ENCODE peak calls at places on chromosomes 3 and 15, in six cellular contexts. N is CD8-positive, alpha-beta T cell; D is A549; H is activated effector memory CD4-positive, alpha-beta T cell treated with anti-CD3 and anti-CD28 coated beads, Interleukin-2, amount 50 U/mL, for 16 hours; K is omental fat pad; M is breast epithelium. X is an unnamed sample.
A peak's percentile ranks its signal among the peaks of the same experiment; 100 is the strongest.

GRCh38 chr3:165254812-165255211 is 58.6 kb upstream of the SLITRK3 start:
- DNase-seq in N (no peak), D (peak; percentile 72), H (no peak), K (no peak), M (no peak), X (no peak)

GRCh38 chr3:189276481-189277190 is 104.9 kb downstream of the TPRG1 start:
- DNase-seq in N (no peak), D (no peak), H (no peak), K (no peak), M (peak; percentile 57), X (no peak)

GRCh38 chr15:57427367-57427821 is 51.1 kb downstream of the CGNL1 start:
- DNase-seq in N (no peak), D (peak; percentile 70), H (no peak), K (no peak), M (no peak), X (no peak)

GRCh38 chr3:66113542-66113941 is 74.8 kb upstream of the MAGI1 start:
- DNase-seq in N (no peak), D (no peak), H (no peak), K (no peak), M (no peak), X (no peak)

GRCh38 chr3:10286596-10287295 is 6.0 kb downstream of the GHRL start:
- DNase-seq in N (no peak), D (peak; percentile 72), H (peak; percentile 57), K (no peak), M (no peak), X (no peak)

GRCh38 chr15:43463542-43463941 is 29.4 kb downstream of the TP53BP1 start:
- DNase-seq in N (no peak), D (no peak), H (no peak), K (no peak), M (no peak), X (no peak)

GRCh38 chr3:195140816-195141793 is 129.9 kb downstream of the XXYLT1 start:
- DNase-seq in N (no peak), D (no peak), H (no peak), K (no peak), M (no peak), X (no peak)

GRCh38 chr3:111720681-111721380 is 125.7 kb upstream of the ZBED2 start:
- DNase-seq in N (no peak), D (no peak), H (no peak), K (no peak), M (no peak), X (no peak)

GRCh38 chr3:41693799-41694198 is 268.1 kb downstream of the ULK4 start:
- DNase-seq in N (no peak), D (no peak), H (no peak), K (no peak), M (no peak), X (no peak)

GRCh38 chr15:39598958-39599845 is 18.3 kb downstream of the THBS1 start:
- DNase-seq in N (no peak), D (no peak), H (no peak), K (no peak), M (no peak), X (no peak)

GRCh38 chr15:70142322-70143191 is 44.8 kb upstream of the TLE3 start:
- DNase-seq in N (no peak), D (peak; percentile 27), H (peak; percentile 65), K (no peak), M (no peak), X (no peak)

GRCh38 chr3:16406579-16406978 is 106.9 kb downstream of the RFTN1 start:
- DNase-seq in N (no peak), D (no peak), H (no peak), K (no peak), M (no peak), X (no peak)

GRCh38 chr3:46990573-46991374 is 11.3 kb downstream of the NBEAL2 start:
- DNase-seq in N (no peak), D (no peak), H (no peak), K (peak; percentile 53), M (no peak), X (peak; percentile 64)

GRCh38 chr3:151584603-151585002 is 123.7 kb upstream of the IGSF10 start:
- DNase-seq in N (no peak), D (no peak), H (no peak), K (no peak), M (no peak), X (no peak)

GRCh38 chr3:121748638-121749275 is 784 bp downstream of the GOLGB1 start:
- DNase-seq in N (no peak), D (no peak), H (no peak), K (no peak), M (no peak), X (peak; percentile 84)

GRCh38 chr3:27623085-27623753 is 98.9 kb downstream of the EOMES start:
- DNase-seq in N (no peak), D (peak; percentile 95), H (no peak), K (no peak), M (no peak), X (peak; percentile 47)

GRCh38 chr3:37909067-37909911 is 47.6 kb downstream of the CTDSPL start:
- DNase-seq in N (no peak), D (no peak), H (no peak), K (no peak), M (no peak), X (peak; percentile 20)

GRCh38 chr3:12440927-12441326 is 43.4 kb upstream of the TSEN2 start:
- DNase-seq in N (no peak), D (no peak), H (no peak), K (no peak), M (no peak), X (peak; percentile 84)

GRCh38 chr3:115194461-115194860 is 47.4 kb upstream of the ZBTB20 start:
- DNase-seq in N (no peak), D (no peak), H (no peak), K (no peak), M (no peak), X (no peak)

GRCh38 chr3:53599780-53600179 is 105.4 kb downstream of the CACNA1D start:
- DNase-seq in N (no peak), D (no peak), H (no peak), K (no peak), M (no peak), X (no peak)

GRCh38 chr3:155496206-155496605 is 202.7 kb upstream of the STRIT1 start:
- DNase-seq in N (no peak), D (no peak), H (no peak), K (no peak), M (no peak), X (no peak)

GRCh38 chr3:71573181-71573580 is 10.3 kb downstream of the FOXP1 start:
- DNase-seq in N (no peak), D (no peak), H (no peak), K (no peak), M (no peak), X (no peak)